ENCODE peak calls at places on chromosomes 5 and 9, in nine cellular contexts. One of them, this sample, is unnamed.

GRCh38 chr5:112975721-112976431 is 722 bp upstream of the DCP2 start:
- DNase-seq in heart right ventricle: no peak
- DNase-seq in right lobe of liver: no peak
- DNase-seq in mammary epithelial cell: no peak
- DNase-seq in uterus: no peak
- DNase-seq in CD8-positive, alpha-beta memory T cell: no peak
- DNase-seq in GM23248: no peak
- DNase-seq in tibial nerve: no peak
- DNase-seq in brain microvascular endothelial cell: no peak
- DNase-seq in this sample: no peak

GRCh38 chr9:3434594-3434993 is 91.2 kb downstream of the RFX3 start:
- DNase-seq in right lobe of liver: no peak
- DNase-seq in GM23248: peak; percentile 72
- DNase-seq in uterus: no peak
- DNase-seq in heart right ventricle: no peak
- DNase-seq in brain microvascular endothelial cell: no peak
- DNase-seq in mammary epithelial cell: peak; percentile 53
- DNase-seq in CD8-positive, alpha-beta memory T cell: no peak
- DNase-seq in tibial nerve: no peak
- DNase-seq in this sample: no peak

GRCh38 chr9:18473551-18474279 is at the start of gene ADAMTSL1:
- DNase-seq in tibial nerve: peak; percentile 21
- DNase-seq in heart right ventricle: peak; percentile 60
- DNase-seq in CD8-positive, alpha-beta memory T cell: no peak
- DNase-seq in uterus: peak; percentile 50
- DNase-seq in right lobe of liver: peak; percentile 37
- DNase-seq in brain microvascular endothelial cell: peak; percentile 83
- DNase-seq in mammary epithelial cell: no peak
- DNase-seq in GM23248: peak; percentile 79
- DNase-seq in this sample: no peak

GRCh38 chr9:133714606-133715294 is 23.4 kb downstream of the SARDH start:
- DNase-seq in heart right ventricle: no peak
- DNase-seq in CD8-positive, alpha-beta memory T cell: no peak
- DNase-seq in right lobe of liver: peak; percentile 87
- DNase-seq in tibial nerve: peak; percentile 17
- DNase-seq in GM23248: no peak
- DNase-seq in mammary epithelial cell: no peak
- DNase-seq in uterus: peak; percentile 67
- DNase-seq in brain microvascular endothelial cell: peak; percentile 82
- DNase-seq in this sample: no peak

GRCh38 chr5:179769276-179769675 is 24.5 kb upstream of the LTC4S start:
- DNase-seq in uterus: no peak
- DNase-seq in mammary epithelial cell: no peak
- DNase-seq in tibial nerve: no peak
- DNase-seq in right lobe of liver: no peak
- DNase-seq in CD8-positive, alpha-beta memory T cell: no peak
- DNase-seq in brain microvascular endothelial cell: no peak
- DNase-seq in heart right ventricle: no peak
- DNase-seq in GM23248: no peak
- DNase-seq in this sample: no peak

GRCh38 chr5:7779663-7780030 is 71.3 kb downstream of the CFAP90 start:
- DNase-seq in heart right ventricle: no peak
- DNase-seq in brain microvascular endothelial cell: no peak
- DNase-seq in tibial nerve: no peak
- DNase-seq in uterus: no peak
- DNase-seq in CD8-positive, alpha-beta memory T cell: no peak
- DNase-seq in GM23248: no peak
- DNase-seq in mammary epithelial cell: no peak
- DNase-seq in right lobe of liver: no peak
- DNase-seq in this sample: no peak

GRCh38 chr5:146799235-146800015 is 79.1 kb downstream of the PPP2R2B start:
- DNase-seq in brain microvascular endothelial cell: no peak
- DNase-seq in heart right ventricle: no peak
- DNase-seq in GM23248: no peak
- DNase-seq in CD8-positive, alpha-beta memory T cell: no peak
- DNase-seq in tibial nerve: no peak
- DNase-seq in mammary epithelial cell: no peak
- DNase-seq in uterus: no peak
- DNase-seq in right lobe of liver: no peak
- DNase-seq in this sample: no peak

GRCh38 chr5:103037673-103038455 is 82.1 kb downstream of the GIN1 start:
- DNase-seq in CD8-positive, alpha-beta memory T cell: no peak
- DNase-seq in tibial nerve: no peak
- DNase-seq in right lobe of liver: no peak
- DNase-seq in uterus: no peak
- DNase-seq in brain microvascular endothelial cell: peak; percentile 31
- DNase-seq in GM23248: no peak
- DNase-seq in heart right ventricle: no peak
- DNase-seq in mammary epithelial cell: no peak
- DNase-seq in this sample: no peak

GRCh38 chr5:62547929-62548678 is 30.5 kb upstream of the LRRC70 start:
- DNase-seq in uterus: no peak
- DNase-seq in brain microvascular endothelial cell: no peak
- DNase-seq in tibial nerve: no peak
- DNase-seq in GM23248: no peak
- DNase-seq in right lobe of liver: no peak
- DNase-seq in heart right ventricle: no peak
- DNase-seq in mammary epithelial cell: no peak
- DNase-seq in CD8-positive, alpha-beta memory T cell: no peak
- DNase-seq in this sample: no peak

DNA sequence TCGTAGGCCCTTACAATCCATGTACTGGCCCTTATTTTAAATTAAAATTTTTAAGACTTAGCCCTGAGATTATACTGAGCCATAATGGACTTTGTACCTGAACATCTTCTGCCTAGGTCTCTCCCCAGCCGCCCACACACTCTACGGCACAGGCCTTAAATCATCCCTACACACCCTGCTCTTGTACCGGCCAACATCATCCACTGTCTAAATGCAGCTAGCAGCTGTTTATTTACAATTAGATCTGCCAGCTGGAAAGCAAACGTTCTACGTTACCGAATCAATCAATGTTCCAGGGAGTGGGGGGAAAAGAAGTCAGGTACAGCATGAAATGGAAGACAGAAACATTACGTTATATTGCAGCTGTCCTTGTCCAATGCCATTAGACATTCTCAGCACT is 88.5 kb upstream of the GRAMD2B start:
- DNase-seq in GM23248: no peak
- DNase-seq in tibial nerve: no peak
- DNase-seq in mammary epithelial cell: no peak
- DNase-seq in right lobe of liver: peak; percentile 53
- DNase-seq in heart right ventricle: no peak
- DNase-seq in uterus: no peak
- DNase-seq in brain microvascular endothelial cell: no peak
- DNase-seq in CD8-positive, alpha-beta memory T cell: no peak
- DNase-seq in this sample: no peak
- H3K36me3 ChIP-seq in GM23248: no peaks in the 10 kb centered on the region
- H3K36me3 ChIP-seq in tibial nerve: no peaks in the 10 kb centered on the region
- H3K36me3 ChIP-seq in mammary epithelial cell: no peaks in the 10 kb centered on the region
- H3K36me3 ChIP-seq in right lobe of liver: no peaks in the 10 kb centered on the region
- H3K36me3 ChIP-seq in heart right ventricle: no peaks in the 10 kb centered on the region
- H3K36me3 ChIP-seq in uterus: no peaks in the 10 kb centered on the region
- H3K36me3 ChIP-seq in brain microvascular endothelial cell: no peaks in the 10 kb centered on the region
- H3K36me3 ChIP-seq in CD8-positive, alpha-beta memory T cell: no peaks in the 10 kb centered on the region
- H3K36me3 ChIP-seq in this sample: no peaks in the 10 kb centered on the region

DNA sequence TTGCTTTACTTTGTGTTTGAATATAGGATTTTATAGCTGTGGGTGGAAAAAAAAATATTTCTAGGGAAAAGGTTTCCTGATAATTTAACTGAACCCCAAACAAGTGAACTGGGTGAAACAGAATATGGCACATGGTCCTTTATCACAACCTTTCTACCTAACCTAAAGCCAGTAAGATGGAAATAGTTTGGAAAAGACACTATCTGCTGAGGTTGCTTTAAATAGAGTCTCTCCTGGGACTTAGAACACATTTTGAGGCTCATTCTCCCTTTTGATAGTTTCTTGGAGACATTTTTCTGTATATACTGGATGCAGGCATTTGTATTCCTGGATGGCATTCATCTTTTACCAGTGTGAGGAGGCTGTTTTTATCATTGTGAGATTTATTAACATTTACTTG is 39.4 kb downstream of the BASP1 start:
- DNase-seq in GM23248: no peak
- DNase-seq in right lobe of liver: no peak
- DNase-seq in tibial nerve: no peak
- DNase-seq in mammary epithelial cell: no peak
- DNase-seq in heart right ventricle: no peak
- DNase-seq in brain microvascular endothelial cell: no peak
- DNase-seq in CD8-positive, alpha-beta memory T cell: no peak
- DNase-seq in uterus: no peak
- DNase-seq in this sample: no peak
- H3K4me3 ChIP-seq in GM23248: no peak overlapping the region
- H3K4me3 ChIP-seq in right lobe of liver: no peak overlapping the region
- H3K4me3 ChIP-seq in tibial nerve: no peak overlapping the region
- H3K4me3 ChIP-seq in mammary epithelial cell: no peak overlapping the region
- H3K4me3 ChIP-seq in heart right ventricle: no peak overlapping the region
- H3K4me3 ChIP-seq in brain microvascular endothelial cell: no peak overlapping the region
- H3K4me3 ChIP-seq in CD8-positive, alpha-beta memory T cell: no peak overlapping the region
- H3K4me3 ChIP-seq in uterus: no peak overlapping the region
- H3K4me3 ChIP-seq in this sample: no peak overlapping the region

DNA sequence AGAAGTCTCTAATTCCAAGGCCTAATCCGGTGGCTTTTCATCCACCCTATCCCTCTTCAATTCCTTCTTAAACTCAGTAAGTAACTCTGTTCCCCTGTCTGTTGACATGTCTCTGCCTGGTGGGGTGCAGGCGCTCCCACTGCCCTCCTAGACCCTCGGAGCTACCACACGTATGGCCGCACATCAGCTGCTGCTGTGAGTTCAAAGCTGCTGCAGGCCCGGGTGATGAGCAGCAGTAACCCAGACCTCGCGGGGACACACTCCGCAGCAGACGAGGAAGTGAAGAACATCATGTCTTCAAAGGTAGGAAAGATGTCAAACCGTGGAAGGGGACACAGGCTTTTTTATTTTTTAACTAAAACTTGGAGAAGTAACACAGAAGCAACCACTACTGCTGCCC is 167.7 kb downstream of the DOCK8 start:
- DNase-seq in right lobe of liver: no peak
- DNase-seq in brain microvascular endothelial cell: no peak
- DNase-seq in uterus: no peak
- DNase-seq in heart right ventricle: no peak
- DNase-seq in CD8-positive, alpha-beta memory T cell: no peak
- DNase-seq in mammary epithelial cell: no peak
- DNase-seq in tibial nerve: no peak
- DNase-seq in GM23248: no peak
- DNase-seq in this sample: no peak
- H3K36me3 ChIP-seq in right lobe of liver: no peaks in the 10 kb centered on the region
- H3K36me3 ChIP-seq in brain microvascular endothelial cell: no peaks in the 10 kb centered on the region
- H3K36me3 ChIP-seq in uterus: no peaks in the 10 kb centered on the region
- H3K36me3 ChIP-seq in heart right ventricle: no peaks in the 10 kb centered on the region
- H3K36me3 ChIP-seq in CD8-positive, alpha-beta memory T cell: peaks cover 57% of the 10 kb centered on the region
- H3K36me3 ChIP-seq in mammary epithelial cell: no peaks in the 10 kb centered on the region
- H3K36me3 ChIP-seq in tibial nerve: no peaks in the 10 kb centered on the region
- H3K36me3 ChIP-seq in GM23248: no peaks in the 10 kb centered on the region
- H3K36me3 ChIP-seq in this sample: no peaks in the 10 kb centered on the region

GRCh38 chr9:14306188-14306587 is 7.8 kb downstream of the NFIB start:
- DNase-seq in heart right ventricle: no peak
- DNase-seq in mammary epithelial cell: no peak
- DNase-seq in GM23248: no peak
- DNase-seq in right lobe of liver: no peak
- DNase-seq in uterus: no peak
- DNase-seq in CD8-positive, alpha-beta memory T cell: no peak
- DNase-seq in brain microvascular endothelial cell: no peak
- DNase-seq in tibial nerve: no peak
- DNase-seq in this sample: no peak
- H3K4me3 ChIP-seq in heart right ventricle: no peak overlapping the region
- H3K4me3 ChIP-seq in mammary epithelial cell: peak overlapping the region; percentile 98
- H3K4me3 ChIP-seq in GM23248: no peak overlapping the region
- H3K4me3 ChIP-seq in right lobe of liver: no peak overlapping the region
- H3K4me3 ChIP-seq in uterus: no peak overlapping the region
- H3K4me3 ChIP-seq in CD8-positive, alpha-beta memory T cell: no peak overlapping the region
- H3K4me3 ChIP-seq in brain microvascular endothelial cell: no peak overlapping the region
- H3K4me3 ChIP-seq in tibial nerve: no peak overlapping the region
- H3K4me3 ChIP-seq in this sample: no peak overlapping the region

DNA sequence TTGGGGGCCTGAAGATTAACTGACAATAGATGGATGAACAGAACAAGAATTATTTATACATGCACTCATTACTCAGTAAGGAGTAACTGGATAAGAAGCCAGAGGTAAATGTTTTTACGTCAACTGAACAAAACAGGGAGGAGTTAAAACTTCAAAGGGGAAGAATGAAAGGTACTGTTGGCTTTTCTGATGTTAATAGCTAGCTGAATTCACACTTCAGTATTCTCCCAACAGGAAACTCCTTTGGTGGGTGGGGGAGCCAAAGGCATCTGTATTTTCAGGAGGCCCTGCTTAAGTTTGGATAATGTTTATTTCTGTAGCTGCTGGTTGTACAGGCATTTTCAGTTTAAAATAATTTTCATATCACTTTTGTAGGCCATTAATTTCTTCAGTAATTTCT is 23.2 kb upstream of the RFK start:
- DNase-seq in uterus: no peak
- DNase-seq in brain microvascular endothelial cell: no peak
- DNase-seq in heart right ventricle: no peak
- DNase-seq in mammary epithelial cell: no peak
- DNase-seq in right lobe of liver: no peak
- DNase-seq in tibial nerve: no peak
- DNase-seq in GM23248: no peak
- DNase-seq in CD8-positive, alpha-beta memory T cell: no peak
- DNase-seq in this sample: no peak
- H3K36me3 ChIP-seq in uterus: no peaks in the 10 kb centered on the region
- H3K36me3 ChIP-seq in brain microvascular endothelial cell: no peaks in the 10 kb centered on the region
- H3K36me3 ChIP-seq in heart right ventricle: no peaks in the 10 kb centered on the region
- H3K36me3 ChIP-seq in mammary epithelial cell: no peaks in the 10 kb centered on the region
- H3K36me3 ChIP-seq in right lobe of liver: no peaks in the 10 kb centered on the region
- H3K36me3 ChIP-seq in tibial nerve: no peaks in the 10 kb centered on the region
- H3K36me3 ChIP-seq in GM23248: no peaks in the 10 kb centered on the region
- H3K36me3 ChIP-seq in CD8-positive, alpha-beta memory T cell: no peaks in the 10 kb centered on the region
- H3K36me3 ChIP-seq in this sample: no peaks in the 10 kb centered on the region

GRCh38 chr9:37144762-37145161 is 24.4 kb downstream of the ZCCHC7 start:
- DNase-seq in right lobe of liver: no peak
- DNase-seq in heart right ventricle: no peak
- DNase-seq in uterus: no peak
- DNase-seq in mammary epithelial cell: no peak
- DNase-seq in GM23248: peak; percentile 14
- DNase-seq in tibial nerve: no peak
- DNase-seq in brain microvascular endothelial cell: peak; percentile 51
- DNase-seq in CD8-positive, alpha-beta memory T cell: no peak
- DNase-seq in this sample: no peak

GRCh38 chr9:37146372-37146771 is 26.0 kb downstream of the ZCCHC7 start:
- DNase-seq in GM23248: no peak
- DNase-seq in mammary epithelial cell: no peak
- DNase-seq in CD8-positive, alpha-beta memory T cell: no peak
- DNase-seq in right lobe of liver: no peak
- DNase-seq in heart right ventricle: no peak
- DNase-seq in tibial nerve: no peak
- DNase-seq in brain microvascular endothelial cell: no peak
- DNase-seq in uterus: no peak
- DNase-seq in this sample: peak; percentile 53

GRCh38 chr9:37141015-37141414 is 20.6 kb downstream of the ZCCHC7 start:
- DNase-seq in mammary epithelial cell: no peak
- DNase-seq in GM23248: no peak
- DNase-seq in tibial nerve: no peak
- DNase-seq in heart right ventricle: no peak
- DNase-seq in right lobe of liver: no peak
- DNase-seq in brain microvascular endothelial cell: no peak
- DNase-seq in CD8-positive, alpha-beta memory T cell: no peak
- DNase-seq in uterus: no peak
- DNase-seq in this sample: no peak
- H3K4me3 ChIP-seq in mammary epithelial cell: no peak overlapping the region
- H3K4me3 ChIP-seq in GM23248: no peak overlapping the region
- H3K4me3 ChIP-seq in tibial nerve: no peak overlapping the region
- H3K4me3 ChIP-seq in heart right ventricle: no peak overlapping the region
- H3K4me3 ChIP-seq in right lobe of liver: no peak overlapping the region
- H3K4me3 ChIP-seq in brain microvascular endothelial cell: no peak overlapping the region
- H3K4me3 ChIP-seq in CD8-positive, alpha-beta memory T cell: no peak overlapping the region
- H3K4me3 ChIP-seq in uterus: no peak overlapping the region
- H3K4me3 ChIP-seq in this sample: no peak overlapping the region